ENCODE peak calls at places on chromosome 19, in ten cellular contexts. Z is T-cell; S is M059J; L is endothelial cell; V is activated T-helper 1 cell treated with anti-CD3 and anti-CD28 coated beads, Interleukin-12 subunit alpha, Interleukin-12 subunit beta, Interleukin-2, Interleukin-4 antibody, amounts not matched to agents 30 ng/mL and 10 ng/mL and 1 ng/mL, durations not matched to agents 14 hours and 24 hours and 36 hours; C is choroid plexus epithelial cell; I is activated CD8-positive, alpha-beta memory T cell treated with anti-CD3 and anti-CD28 coated beads for 1 hour; A is fibroblast of lung; X is central memory CD8-positive, alpha-beta T cell; K is A549. T is an unnamed sample.

GRCh38 chr19:39974377-39975155 is 3.6 kb downstream of the PSMC4 start:
- DNase-seq in Z (no peak), S (no peak), L (no peak), V (no peak), C (no peak), I (no peak), A (no peak), X (no peak), K (no peak), T (no peak)

GRCh38 chr19:41416194-41416674 is 10.9 kb downstream of the B3GNT8 start:
- DNase-seq in Z (no peak), S (no peak), L (no peak), V (no peak), C (no peak), I (no peak), A (no peak), X (no peak), K (no peak), T (no peak)

GRCh38 chr19:17796013-17796837 is 1.3 kb downstream of the B3GNT3 start:
- DNase-seq in Z (no peak), S (no peak), L (no peak), V (no peak), C (no peak), I (no peak), A (no peak), X (no peak), K (no peak), T (no peak)

GRCh38 chr19:47035495-47036232 is 12.8 kb downstream of the TMEM160 start:
- DNase-seq in Z (peak; percentile 94), S (peak; percentile 82), L (peak; percentile 94), V (peak; percentile 93), C (peak; percentile 81), I (peak; percentile 77), A (peak; percentile 71), X (peak; percentile 96), K (peak; percentile 99), T (peak; percentile 83)

GRCh38 chr19:1471514-1472107 is 7.4 kb downstream of the C19orf25 start:
- DNase-seq in Z (no peak), S (no peak), L (no peak), V (no peak), C (no peak), I (no peak), A (no peak), X (no peak), K (no peak), T (no peak)

GRCh38 chr19:55156202-55157063 is 1.1 kb downstream of the TNNI3 start:
- DNase-seq in Z (no peak), S (peak; percentile 46), L (peak; percentile 33), V (no peak), C (peak; percentile 41), I (no peak), A (peak; percentile 25), X (no peak), K (peak; percentile 90), T (peak; percentile 52)

GRCh38 chr19:35569281-35569781 is 5.9 kb upstream of the ATP4A start:
- DNase-seq in Z (no peak), S (no peak), L (no peak), V (no peak), C (no peak), I (no peak), A (no peak), X (no peak), K (no peak), T (no peak)

GRCh38 chr19:277581-278165 is 13.5 kb downstream of the PLPP2 start:
- DNase-seq in Z (no peak), S (peak; percentile 44), L (peak; percentile 56), V (no peak), C (peak; percentile 65), I (no peak), A (peak; percentile 38), X (no peak), K (no peak), T (peak; percentile 49)

GRCh38 chr19:18636183-18636968 is 452 bp upstream of the KLHL26 start:
- DNase-seq in Z (peak; percentile 96), S (peak; percentile 93), L (peak; percentile 98), V (peak; percentile 97), C (peak; percentile 96), I (peak; percentile 96), A (peak; percentile 96), X (peak; percentile 98), K (peak; percentile 80), T (peak; percentile 95)

GRCh38 chr19:38890686-38891085 is 8.7 kb downstream of the SIRT2 start:
- DNase-seq in Z (no peak), S (no peak), L (no peak), V (no peak), C (no peak), I (no peak), A (no peak), X (no peak), K (no peak), T (no peak)

GRCh38 chr19:45999653-46000121 is 4.4 kb downstream of the CCDC61 start:
- DNase-seq in Z (no peak), S (no peak), L (peak; percentile 33), V (no peak), C (peak; percentile 14), I (no peak), A (peak; percentile 34), X (no peak), K (no peak), T (peak; percentile 21)

GRCh38 chr19:12667903-12668302 is 1.3 kb downstream of the WDR83 start:
- DNase-seq in Z (no peak), S (no peak), L (no peak), V (no peak), C (no peak), I (no peak), A (no peak), X (no peak), K (no peak), T (no peak)

GRCh38 chr19:14391156-14391821 is 10.0 kb downstream of the ADGRE5 start:
- DNase-seq in Z (no peak), S (no peak), L (no peak), V (no peak), C (no peak), I (no peak), A (no peak), X (no peak), K (no peak), T (no peak)

GRCh38 chr19:8610041-8610927 is at the start of gene ADAMTS10:
- DNase-seq in Z (peak; percentile 27), S (peak; percentile 32), L (peak; percentile 50), V (peak; percentile 23), C (peak; percentile 52), I (no peak), A (peak; percentile 63), X (no peak), K (no peak), T (peak; percentile 43)

GRCh38 chr19:2650515-2650914 is 52.0 kb downstream of the GNG7 start:
- DNase-seq in Z (no peak), S (no peak), L (no peak), V (no peak), C (no peak), I (no peak), A (no peak), X (no peak), K (no peak), T (no peak)